ENCODE peak calls at places on chromosome 19, in six cellular contexts. One of them, this sample, is unnamed.

GRCh38 chr19:45444318-45445041 is 20.8 kb upstream of the ERCC1 start:
- DNase-seq in fibroblast of pulmonary artery: peak; percentile 88
- DNase-seq in NCI-H1930: peak; percentile 91
- DNase-seq in OCI-LY7: peak; percentile 85
- DNase-seq in right lobe of liver: peak; percentile 96
- DNase-seq in NB4: peak; percentile 81
- DNase-seq in this sample: peak; percentile 88

GRCh38 chr19:15264933-15265206 is 32.6 kb upstream of the EPHX3 start:
- DNase-seq in fibroblast of pulmonary artery: no peak
- DNase-seq in NCI-H1930: no peak
- DNase-seq in OCI-LY7: no peak
- DNase-seq in right lobe of liver: no peak
- DNase-seq in NB4: no peak
- DNase-seq in this sample: no peak

GRCh38 chr19:3683405-3683865 is 16.8 kb downstream of the PIP5K1C start:
- DNase-seq in fibroblast of pulmonary artery: peak; percentile 94
- DNase-seq in NCI-H1930: no peak
- DNase-seq in OCI-LY7: no peak
- DNase-seq in right lobe of liver: peak; percentile 57
- DNase-seq in NB4: no peak
- DNase-seq in this sample: peak; percentile 92

GRCh38 chr19:8148410-8149231 is 771 bp downstream of the FBN3 start:
- DNase-seq in fibroblast of pulmonary artery: no peak
- DNase-seq in NCI-H1930: no peak
- DNase-seq in OCI-LY7: no peak
- DNase-seq in right lobe of liver: no peak
- DNase-seq in NB4: no peak
- DNase-seq in this sample: no peak

GRCh38 chr19:41870401-41870873 is 6.6 kb upstream of the CD79A start:
- DNase-seq in fibroblast of pulmonary artery: peak; percentile 29
- DNase-seq in NCI-H1930: no peak
- DNase-seq in OCI-LY7: no peak
- DNase-seq in right lobe of liver: no peak
- DNase-seq in NB4: no peak
- DNase-seq in this sample: peak; percentile 38

GRCh38 chr19:1027953-1028902 is 1.8 kb downstream of the CNN2 start:
- DNase-seq in fibroblast of pulmonary artery: peak; percentile 94
- DNase-seq in NCI-H1930: no peak
- DNase-seq in OCI-LY7: peak; percentile 82
- DNase-seq in right lobe of liver: no peak
- DNase-seq in NB4: peak; percentile 76
- DNase-seq in this sample: peak; percentile 89

GRCh38 chr19:38792250-38793111 is 3.5 kb downstream of the LGALS7B start:
- DNase-seq in fibroblast of pulmonary artery: peak; percentile 26
- DNase-seq in NCI-H1930: no peak
- DNase-seq in OCI-LY7: no peak
- DNase-seq in right lobe of liver: no peak
- DNase-seq in NB4: no peak
- DNase-seq in this sample: no peak

GRCh38 chr19:12195501-12195860 is 32.6 kb downstream of the ZNF136 start:
- DNase-seq in fibroblast of pulmonary artery: peak; percentile 4
- DNase-seq in NCI-H1930: no peak
- DNase-seq in OCI-LY7: no peak
- DNase-seq in right lobe of liver: no peak
- DNase-seq in NB4: no peak
- DNase-seq in this sample: no peak

GRCh38 chr19:31883299-31883990 is 462.0 kb upstream of the ZNF507 start:
- DNase-seq in fibroblast of pulmonary artery: no peak
- DNase-seq in NCI-H1930: no peak
- DNase-seq in OCI-LY7: no peak
- DNase-seq in right lobe of liver: no peak
- DNase-seq in NB4: no peak
- DNase-seq in this sample: no peak

GRCh38 chr19:47891923-47892666 is 6.0 kb upstream of the SULT2A1 start:
- DNase-seq in fibroblast of pulmonary artery: peak; percentile 18
- DNase-seq in NCI-H1930: no peak
- DNase-seq in OCI-LY7: no peak
- DNase-seq in right lobe of liver: peak; percentile 66
- DNase-seq in NB4: no peak
- DNase-seq in this sample: peak; percentile 7